ENCODE peak calls at places on chromosomes 2 and 18, in seven cellular contexts. A is HT1080, Q is myocyte, S is NCI-H1105 treated with DMSO at 0.1 percent for 48 hours, T is GM18507, M is GM06990, X is GM04503. K is an unnamed sample.

GRCh38 chr2:128501700-128502099 is 183.0 kb upstream of the HS6ST1 start:
- DNase-seq in S (no peak), Q (no peak), X (no peak), T (no peak), A (no peak), M (no peak), K (no peak)

GRCh38 chr2:65054749-65055426 is 1.3 kb upstream of the CEP68 start:
- DNase-seq in Q (no peak), X (no peak), A (no peak), T (no peak), S (no peak), M (no peak), K (no peak)

GRCh38 chr18:48152549-48152948 is 222.1 kb upstream of the SMAD2 start:
- DNase-seq in M (no peak), T (no peak), S (no peak), A (no peak), Q (no peak), X (no peak), K (no peak)

GRCh38 chr2:38685116-38685735 is 19.3 kb downstream of the GALM start:
- DNase-seq in A (peak; percentile 21), Q (no peak), X (no peak), S (no peak), M (no peak), T (no peak), K (no peak)

GRCh38 chr2:23207871-23208270 is 177.1 kb upstream of the KLHL29 start:
- DNase-seq in M (no peak), X (no peak), A (peak; percentile 43), T (no peak), Q (no peak), S (no peak), K (no peak)

GRCh38 chr18:75441921-75442320 is 14.4 kb upstream of the SMIM21 start:
- DNase-seq in Q (peak; percentile 12), M (no peak), A (no peak), X (no peak), T (no peak), S (no peak), K (no peak)

GRCh38 chr2:120941571-120941970 is 205.9 kb downstream of the GLI2 start:
- DNase-seq in Q (no peak), X (no peak), T (no peak), S (no peak), A (no peak), M (no peak), K (no peak)

GRCh38 chr2:194822657-194823056 is 834.4 kb upstream of the SLC39A10 start:
- DNase-seq in Q (no peak), M (no peak), S (no peak), X (no peak), A (no peak), T (no peak), K (no peak)

GRCh38 chr2:216914491-216914890 is 54.6 kb upstream of the TNP1 start:
- DNase-seq in T (no peak), S (no peak), X (no peak), Q (no peak), M (no peak), A (no peak), K (no peak)

GRCh38 chr18:79485788-79486355 is 90.1 kb downstream of the NFATC1 start:
- DNase-seq in A (peak; percentile 79), M (no peak), X (peak; percentile 83), T (no peak), Q (peak; percentile 98), S (no peak), K (no peak)

GRCh38 chr18:50372743-50373142 is 2.1 kb upstream of the SKA1 start:
- DNase-seq in S (no peak), T (no peak), A (peak; percentile 26), X (no peak), M (no peak), Q (no peak), K (no peak)

GRCh38 chr2:238167344-238167715 is 8.6 kb downstream of the ERFE start:
- DNase-seq in M (no peak), A (no peak), X (no peak), S (no peak), T (no peak), Q (no peak), K (no peak)

GRCh38 chr2:95063401-95063958 is 38.0 kb downstream of the MAL start:
- DNase-seq in Q (no peak), S (no peak), M (peak; percentile 61), A (no peak), T (no peak), X (no peak), K (peak; percentile 39)

GRCh38 chr2:85791704-85792565 is 38.1 kb downstream of the ATOH8 start:
- DNase-seq in T (no peak), A (no peak), M (no peak), S (no peak), Q (no peak), X (no peak), K (no peak)

GRCh38 chr18:27717816-27718215 is 459.1 kb downstream of the CDH2 start:
- DNase-seq in T (no peak), M (no peak), Q (no peak), X (no peak), S (no peak), A (no peak), K (no peak)

GRCh38 chr2:16101196-16101595 is 160.8 kb downstream of the MYCN start:
- DNase-seq in T (no peak), A (no peak), X (no peak), S (no peak), Q (no peak), M (no peak), K (no peak)

GRCh38 chr2:190432567-190433231 is 24.5 kb downstream of the MFSD6 start:
- DNase-seq in T (no peak), A (no peak), M (no peak), S (no peak), Q (no peak), X (no peak), K (no peak)

GRCh38 chr2:201698588-201699226 is at the start of gene MPP4:
- DNase-seq in S (no peak), M (no peak), T (no peak), X (peak; percentile 76), A (peak; percentile 70), Q (peak; percentile 28), K (no peak)

GRCh38 chr2:6931753-6932152 is 14.5 kb downstream of the RNF144A start:
- DNase-seq in Q (no peak), T (no peak), S (no peak), X (no peak), A (no peak), M (no peak), K (no peak)

GRCh38 chr18:36465970-36466369 is 168.5 kb downstream of the FHOD3 start:
- DNase-seq in M (no peak), T (no peak), Q (no peak), A (no peak), S (no peak), X (no peak), K (no peak)

GRCh38 chr18:34122724-34123334 is 101.9 kb downstream of the NOL4 start:
- DNase-seq in S (peak; percentile 75), M (peak; percentile 28), Q (peak; percentile 50), X (no peak), A (peak; percentile 58), T (no peak), K (no peak)

GRCh38 chr2:177538323-177538722 is 145.8 kb downstream of the AGPS start:
- DNase-seq in A (no peak), M (no peak), S (no peak), X (no peak), T (no peak), Q (no peak), K (no peak)

GRCh38 chr2:136664713-136665112 is 100.6 kb upstream of the THSD7B start:
- DNase-seq in Q (no peak), M (no peak), S (no peak), X (no peak), A (no peak), T (no peak), K (no peak)

GRCh38 chr18:59876310-59876626 is 23.5 kb upstream of the PMAIP1 start:
- DNase-seq in M (peak; percentile 47), T (no peak), A (no peak), X (no peak), S (no peak), Q (no peak), K (no peak)

GRCh38 chr18:12552884-12553242 is 105.0 kb downstream of the SPIRE1 start:
- DNase-seq in T (no peak), X (no peak), S (no peak), Q (no peak), A (no peak), M (no peak), K (no peak)

GRCh38 chr18:53606792-53607191 is 617.7 kb downstream of the MBD2 start:
- DNase-seq in T (no peak), Q (no peak), M (no peak), X (no peak), S (no peak), A (no peak), K (no peak)

GRCh38 chr18:67081866-67082265 is 434.7 kb downstream of the DSEL start:
- DNase-seq in X (no peak), Q (no peak), M (no peak), S (no peak), A (no peak), T (no peak), K (no peak)

GRCh38 chr2:9053534-9053931 is 50.0 kb upstream of the MBOAT2 start:
- DNase-seq in X (no peak), M (no peak), T (no peak), Q (no peak), A (no peak), S (no peak), K (no peak)

GRCh38 chr2:88097192-88097591 is 29.6 kb downstream of the SMYD1 start:
- DNase-seq in S (no peak), T (no peak), A (no peak), Q (no peak), M (no peak), X (no peak), K (no peak)

GRCh38 chr2:27249891-27250651 is 12.8 kb downstream of the SLC30A3 start:
- DNase-seq in T (no peak), A (peak; percentile 33), X (no peak), Q (peak; percentile 36), S (no peak), M (peak; percentile 61), K (no peak)

GRCh38 chr18:713135-713490 is 683 bp upstream of the ENOSF1 start:
- DNase-seq in M (no peak), T (no peak), S (no peak), Q (no peak), X (no peak), A (no peak), K (no peak)

GRCh38 chr2:218344090-218344754 is 12.4 kb upstream of the CATIP start:
- DNase-seq in S (no peak), Q (no peak), X (no peak), A (no peak), M (no peak), T (no peak), K (no peak)

GRCh38 chr18:12821408-12821807 is 62.6 kb downstream of the PTPN2 start:
- DNase-seq in Q (no peak), A (no peak), T (no peak), S (no peak), M (no peak), X (no peak), K (no peak)

GRCh38 chr2:225458431-225459117 is 59.1 kb downstream of the NYAP2 start:
- DNase-seq in S (no peak), T (no peak), X (no peak), A (no peak), Q (no peak), M (no peak), K (no peak)

K was measured in ascending aorta.